ENCODE peak calls at places on chromosomes 1 and 21, in six cellular contexts. B is mesendoderm; G is endothelial cell; R is stimulated activated CD4-positive, alpha-beta T cell treated with anti-CD3 and anti-CD28 coated beads, Interleukin-2, amount 100 ng/mL, for 48 hours; I is RKO; W is B cell. T is an unnamed sample.

GRCh38 chr1:205935869-205936268 is 7.4 kb downstream of the SLC26A9 start:
- DNase-seq in B (no peak), G (no peak), R (no peak), I (no peak), W (no peak), T (no peak)

GRCh38 chr1:51170342-51170741 is 65.7 kb upstream of the RNF11 start:
- DNase-seq in B (no peak), G (no peak), R (no peak), I (peak; percentile 79), W (no peak), T (peak; percentile 78)

GRCh38 chr1:153699116-153699515 is 20.6 kb downstream of the NPR1 start:
- DNase-seq in B (no peak), G (no peak), R (no peak), I (no peak), W (no peak), T (peak; percentile 35)

GRCh38 chr21:42861311-42862122 is 17.8 kb downstream of the WDR4 start:
- DNase-seq in B (no peak), G (no peak), R (no peak), I (no peak), W (no peak), T (no peak)

GRCh38 chr1:203306970-203307541 is 1.7 kb downstream of the BTG2 start:
- DNase-seq in B (peak; percentile 29), G (no peak), R (no peak), I (no peak), W (peak; percentile 54), T (no peak)

GRCh38 chr1:11940260-11940921 is 5.9 kb downstream of the PLOD1 start:
- DNase-seq in B (peak; percentile 34), G (no peak), R (no peak), I (no peak), W (no peak), T (peak; percentile 31)

GRCh38 chr1:186183970-186184628 is 191.0 kb downstream of the TPR start:
- DNase-seq in B (no peak), G (no peak), R (no peak), I (no peak), W (no peak), T (no peak)

GRCh38 chr1:225418598-225418997 is 9.2 kb downstream of the LBR start:
- DNase-seq in B (peak; percentile 14), G (no peak), R (no peak), I (no peak), W (no peak), T (no peak)

GRCh38 chr1:59071289-59071688 is 225.6 kb upstream of the FGGY start:
- DNase-seq in B (no peak), G (no peak), R (no peak), I (no peak), W (peak; percentile 34), T (no peak)

GRCh38 chr1:224816062-224816461 is 113.4 kb upstream of the DNAH14 start:
- DNase-seq in B (no peak), G (no peak), R (no peak), I (no peak), W (no peak), T (no peak)

GRCh38 chr21:36681117-36681631 is 17.7 kb upstream of the SIM2 start:
- DNase-seq in B (no peak), G (no peak), R (no peak), I (no peak), W (no peak), T (no peak)

GRCh38 chr1:5885471-5886139 is 106.6 kb downstream of the NPHP4 start:
- DNase-seq in B (no peak), G (no peak), R (no peak), I (no peak), W (no peak), T (no peak)

GRCh38 chr1:156608036-156608674 is 6.9 kb upstream of the GPATCH4 start:
- DNase-seq in B (peak; percentile 90), G (peak; percentile 66), R (no peak), I (peak; percentile 90), W (peak; percentile 82), T (peak; percentile 84)

GRCh38 chr1:3410435-3410915 is 44.0 kb upstream of the ARHGEF16 start:
- DNase-seq in B (no peak), G (no peak), R (no peak), I (no peak), W (no peak), T (no peak)

GRCh38 chr1:232795497-232796068 is 9.6 kb upstream of the MAP10 start:
- DNase-seq in B (no peak), G (no peak), R (no peak), I (no peak), W (no peak), T (no peak)

GRCh38 chr21:41196990-41197389 is 29.0 kb downstream of the BACE2 start:
- DNase-seq in B (no peak), G (no peak), R (no peak), I (peak; percentile 26), W (no peak), T (peak; percentile 49)

GRCh38 chr1:212749924-212750535 is 41.5 kb downstream of the NSL1 start:
- DNase-seq in B (peak; percentile 81), G (no peak), R (no peak), I (peak; percentile 77), W (peak; percentile 29), T (peak; percentile 89)

GRCh38 chr1:26574018-26574417 is 44.5 kb downstream of the RPS6KA1 start:
- DNase-seq in B (no peak), G (no peak), R (no peak), I (no peak), W (no peak), T (no peak)

GRCh38 chr1:8815582-8816285 is 1.7 kb downstream of the RERE start:
- DNase-seq in B (peak; percentile 15), G (peak; percentile 17), R (no peak), I (no peak), W (peak; percentile 19), T (peak; percentile 67)

GRCh38 chr1:2412773-2413494 is 570 bp upstream of the PEX10 start:
- DNase-seq in B (peak; percentile 29), G (no peak), R (no peak), I (peak; percentile 71), W (peak; percentile 62), T (peak; percentile 49)

GRCh38 chr1:9438431-9439073 is 100.7 kb upstream of the SLC25A33 start:
- DNase-seq in B (peak; percentile 69), G (no peak), R (no peak), I (peak; percentile 22), W (no peak), T (peak; percentile 97)

GRCh38 chr1:160251687-160252526 is 10.4 kb downstream of the DCAF8 start:
- DNase-seq in B (peak; percentile 85), G (peak; percentile 51), R (peak; percentile 19), I (peak; percentile 81), W (peak; percentile 72), T (peak; percentile 85)

GRCh38 chr1:29122987-29123870 is 474 bp downstream of the TMEM200B start:
- DNase-seq in B (peak; percentile 54), G (peak; percentile 49), R (peak; percentile 24), I (no peak), W (peak; percentile 53), T (peak; percentile 40)

GRCh38 chr1:99943238-99943794 is 26.5 kb upstream of the SLC35A3 start:
- DNase-seq in B (peak; percentile 70), G (no peak), R (no peak), I (no peak), W (no peak), T (peak; percentile 79)

GRCh38 chr1:175459839-175460238 is 267.3 kb upstream of the KIAA0040 start:
- DNase-seq in B (no peak), G (no peak), R (no peak), I (no peak), W (no peak), T (no peak)

GRCh38 chr21:42047821-42048613 is 23.1 kb upstream of the UMODL1 start:
- DNase-seq in B (no peak), G (no peak), R (no peak), I (peak; percentile 52), W (no peak), T (peak; percentile 74)

GRCh38 chr21:16741228-16741665 is 771.6 kb upstream of the CXADR start:
- DNase-seq in B (no peak), G (no peak), R (no peak), I (no peak), W (no peak), T (peak; percentile 57)

GRCh38 chr1:232308616-232309015 is 321.3 kb downstream of the SIPA1L2 start:
- DNase-seq in B (peak; percentile 93), G (peak; percentile 20), R (no peak), I (no peak), W (no peak), T (no peak)

GRCh38 chr1:12552951-12553921 is 64.8 kb downstream of the DHRS3 start:
- DNase-seq in B (peak; percentile 45), G (no peak), R (no peak), I (no peak), W (no peak), T (no peak)

GRCh38 chr1:38026592-38027200 is 14.2 kb downstream of the UTP11 start:
- DNase-seq in B (peak; percentile 77), G (peak; percentile 71), R (no peak), I (peak; percentile 63), W (no peak), T (peak; percentile 72)

GRCh38 chr1:208009303-208009702 is 98.4 kb upstream of the CD34 start:
- DNase-seq in B (no peak), G (no peak), R (no peak), I (no peak), W (no peak), T (no peak)